ENCODE peak calls at places on chromosomes 6 and 20, in six cellular contexts. One of them, this sample, is unnamed.

GRCh38 chr20:3092611-3093379 is 8.3 kb upstream of the AVP start:
- DNase-seq in GM12878: no peak
- DNase-seq in GM12892: no peak
- DNase-seq in K562: no peak
- DNase-seq in H1: no peak
- DNase-seq in HepG2: no peak
- DNase-seq in this sample: no peak

GRCh38 chr6:75376347-75377024 is 91.9 kb upstream of the TMEM30A start:
- DNase-seq in K562: no peak
- DNase-seq in GM12892: no peak
- DNase-seq in GM12878: no peak
- DNase-seq in H1: no peak
- DNase-seq in HepG2: no peak
- DNase-seq in this sample: no peak

GRCh38 chr6:13769655-13770053 is 44.7 kb downstream of the MCUR1 start:
- DNase-seq in HepG2: no peak
- DNase-seq in K562: no peak
- DNase-seq in H1: peak; percentile 21
- DNase-seq in GM12878: no peak
- DNase-seq in GM12892: no peak
- DNase-seq in this sample: no peak

GRCh38 chr6:37648465-37649330 is 49.0 kb downstream of the MDGA1 start:
- DNase-seq in HepG2: no peak
- DNase-seq in GM12878: no peak
- DNase-seq in H1: peak; percentile 77
- DNase-seq in K562: peak; percentile 86
- DNase-seq in GM12892: no peak
- DNase-seq in this sample: no peak

GRCh38 chr20:36084897-36085617 is 69.5 kb upstream of the EPB41L1 start:
- DNase-seq in GM12878: no peak
- DNase-seq in GM12892: no peak
- DNase-seq in HepG2: peak; percentile 75
- DNase-seq in K562: no peak
- DNase-seq in H1: no peak
- DNase-seq in this sample: no peak

GRCh38 chr6:40558102-40558501 is 29.1 kb downstream of the LRFN2 start:
- DNase-seq in GM12892: no peak
- DNase-seq in K562: no peak
- DNase-seq in GM12878: no peak
- DNase-seq in HepG2: no peak
- DNase-seq in H1: no peak
- DNase-seq in this sample: no peak

GRCh38 chr6:169023161-169023874 is 230.3 kb downstream of the THBS2 start:
- DNase-seq in GM12892: no peak
- DNase-seq in K562: no peak
- DNase-seq in H1: no peak
- DNase-seq in GM12878: no peak
- DNase-seq in HepG2: no peak
- DNase-seq in this sample: no peak

GRCh38 chr6:27795697-27796494 is 116.3 kb downstream of the OR2B2 start:
- DNase-seq in GM12878: peak; percentile 91
- DNase-seq in HepG2: peak; percentile 95
- DNase-seq in K562: peak; percentile 66
- DNase-seq in H1: no peak
- DNase-seq in GM12892: no peak
- DNase-seq in this sample: no peak

GRCh38 chr20:42276718-42277117 is 658.5 kb upstream of the CHD6 start:
- DNase-seq in H1: no peak
- DNase-seq in HepG2: no peak
- DNase-seq in K562: no peak
- DNase-seq in GM12878: no peak
- DNase-seq in GM12892: no peak
- DNase-seq in this sample: no peak

GRCh38 chr6:3351105-3351676 is 92.4 kb downstream of the PSMG4 start:
- DNase-seq in GM12878: no peak
- DNase-seq in GM12892: no peak
- DNase-seq in HepG2: no peak
- DNase-seq in K562: no peak
- DNase-seq in H1: no peak
- DNase-seq in this sample: no peak

GRCh38 chr6:124009372-124009765 is 205.7 kb downstream of the NKAIN2 start:
- DNase-seq in H1: no peak
- DNase-seq in GM12878: no peak
- DNase-seq in HepG2: no peak
- DNase-seq in GM12892: no peak
- DNase-seq in K562: no peak
- DNase-seq in this sample: no peak

GRCh38 chr6:130182466-130182865 is 40.3 kb downstream of the SAMD3 start:
- DNase-seq in GM12892: no peak
- DNase-seq in H1: no peak
- DNase-seq in K562: no peak
- DNase-seq in GM12878: no peak
- DNase-seq in HepG2: no peak
- DNase-seq in this sample: no peak

GRCh38 chr6:39980839-39981580 is 46.7 kb upstream of the MOCS1 start:
- DNase-seq in GM12892: no peak
- DNase-seq in H1: peak; percentile 7
- DNase-seq in HepG2: peak; percentile 52
- DNase-seq in GM12878: no peak
- DNase-seq in K562: peak; percentile 65
- DNase-seq in this sample: peak; percentile 10

GRCh38 chr6:24864345-24864744 is 65.6 kb upstream of the ARMH2 start:
- DNase-seq in K562: no peak
- DNase-seq in HepG2: no peak
- DNase-seq in GM12878: no peak
- DNase-seq in H1: no peak
- DNase-seq in GM12892: no peak
- DNase-seq in this sample: no peak

GRCh38 chr20:17083738-17084137 is 143.1 kb upstream of the PCSK2 start:
- DNase-seq in GM12878: no peak
- DNase-seq in GM12892: no peak
- DNase-seq in H1: no peak
- DNase-seq in K562: no peak
- DNase-seq in HepG2: peak; percentile 10
- DNase-seq in this sample: no peak

GRCh38 chr6:41523957-41524633 is 22.1 kb upstream of the FOXP4 start:
- DNase-seq in K562: no peak
- DNase-seq in HepG2: no peak
- DNase-seq in GM12878: no peak
- DNase-seq in H1: no peak
- DNase-seq in GM12892: no peak
- DNase-seq in this sample: no peak

GRCh38 chr20:56724246-56724757 is 95.2 kb downstream of the TFAP2C start:
- DNase-seq in GM12878: no peak
- DNase-seq in HepG2: no peak
- DNase-seq in H1: no peak
- DNase-seq in K562: no peak
- DNase-seq in GM12892: no peak
- DNase-seq in this sample: no peak

GRCh38 chr6:125300992-125301434 is 754 bp downstream of the HDDC2 start:
- DNase-seq in H1: no peak
- DNase-seq in K562: no peak
- DNase-seq in GM12878: no peak
- DNase-seq in GM12892: no peak
- DNase-seq in HepG2: no peak
- DNase-seq in this sample: no peak

GRCh38 chr6:41462980-41463930 is 82.9 kb upstream of the FOXP4 start:
- DNase-seq in HepG2: peak; percentile 77
- DNase-seq in H1: no peak
- DNase-seq in K562: peak; percentile 82
- DNase-seq in GM12892: no peak
- DNase-seq in GM12878: no peak
- DNase-seq in this sample: no peak

GRCh38 chr6:10305740-10306423 is 109.0 kb downstream of the TFAP2A start:
- DNase-seq in K562: no peak
- DNase-seq in HepG2: no peak
- DNase-seq in GM12892: no peak
- DNase-seq in H1: no peak
- DNase-seq in GM12878: no peak
- DNase-seq in this sample: no peak

GRCh38 chr6:40947876-40948514 is 91.0 kb downstream of the UNC5CL start:
- DNase-seq in GM12892: no peak
- DNase-seq in HepG2: no peak
- DNase-seq in GM12878: no peak
- DNase-seq in K562: no peak
- DNase-seq in H1: no peak
- DNase-seq in this sample: no peak

GRCh38 chr20:53677447-53678314 is 84.0 kb upstream of the ZNF217 start:
- DNase-seq in H1: no peak
- DNase-seq in K562: peak; percentile 53
- DNase-seq in GM12878: no peak
- DNase-seq in GM12892: no peak
- DNase-seq in HepG2: peak; percentile 92
- DNase-seq in this sample: no peak

GRCh38 chr6:46781478-46782378 is 11.5 kb upstream of the MEP1A start:
- DNase-seq in H1: no peak
- DNase-seq in GM12878: no peak
- DNase-seq in HepG2: peak; percentile 67
- DNase-seq in K562: peak; percentile 57
- DNase-seq in GM12892: no peak
- DNase-seq in this sample: no peak

GRCh38 chr6:151096255-151096612 is 143.5 kb upstream of the AKAP12 start:
- DNase-seq in HepG2: peak; percentile 97
- DNase-seq in GM12892: no peak
- DNase-seq in GM12878: no peak
- DNase-seq in K562: no peak
- DNase-seq in H1: no peak
- DNase-seq in this sample: no peak

GRCh38 chr6:165899592-165899991 is 236.6 kb upstream of the PDE10A start:
- DNase-seq in H1: no peak
- DNase-seq in HepG2: no peak
- DNase-seq in K562: no peak
- DNase-seq in GM12892: no peak
- DNase-seq in GM12878: no peak
- DNase-seq in this sample: no peak

GRCh38 chr6:140816696-140817095 is 1316.0 kb upstream of the GJE1 start:
- DNase-seq in GM12892: no peak
- DNase-seq in HepG2: no peak
- DNase-seq in K562: no peak
- DNase-seq in H1: no peak
- DNase-seq in GM12878: no peak
- DNase-seq in this sample: no peak

GRCh38 chr6:2181567-2181966 is 63.8 kb downstream of the GMDS start:
- DNase-seq in GM12892: no peak
- DNase-seq in GM12878: no peak
- DNase-seq in H1: no peak
- DNase-seq in K562: no peak
- DNase-seq in HepG2: no peak
- DNase-seq in this sample: no peak

GRCh38 chr6:2182251-2182650 is 63.2 kb downstream of the GMDS start:
- DNase-seq in HepG2: no peak
- DNase-seq in GM12878: no peak
- DNase-seq in K562: no peak
- DNase-seq in GM12892: no peak
- DNase-seq in H1: no peak
- DNase-seq in this sample: no peak

GRCh38 chr6:2183235-2183634 is 62.2 kb downstream of the GMDS start:
- DNase-seq in GM12892: no peak
- DNase-seq in H1: no peak
- DNase-seq in HepG2: no peak
- DNase-seq in GM12878: no peak
- DNase-seq in K562: no peak
- DNase-seq in this sample: no peak

GRCh38 chr6:2178125-2178524 is 67.3 kb downstream of the GMDS start:
- DNase-seq in HepG2: no peak
- DNase-seq in GM12878: no peak
- DNase-seq in K562: no peak
- DNase-seq in H1: no peak
- DNase-seq in GM12892: no peak
- DNase-seq in this sample: no peak

GRCh38 chr6:2179950-2180349 is 65.5 kb downstream of the GMDS start:
- DNase-seq in H1: no peak
- DNase-seq in K562: no peak
- DNase-seq in HepG2: no peak
- DNase-seq in GM12878: no peak
- DNase-seq in GM12892: no peak
- DNase-seq in this sample: no peak
- TF ChIP-seq TAF1 in H1: no peak
- TF ChIP-seq TAF1 in K562: no peak
- TF ChIP-seq TAF1 in HepG2: no peak
- TF ChIP-seq TAF1 in GM12878: no peak
- TF ChIP-seq TAF1 in GM12892: no peak
- TF ChIP-seq TAF1 in this sample: no peak

DNA sequence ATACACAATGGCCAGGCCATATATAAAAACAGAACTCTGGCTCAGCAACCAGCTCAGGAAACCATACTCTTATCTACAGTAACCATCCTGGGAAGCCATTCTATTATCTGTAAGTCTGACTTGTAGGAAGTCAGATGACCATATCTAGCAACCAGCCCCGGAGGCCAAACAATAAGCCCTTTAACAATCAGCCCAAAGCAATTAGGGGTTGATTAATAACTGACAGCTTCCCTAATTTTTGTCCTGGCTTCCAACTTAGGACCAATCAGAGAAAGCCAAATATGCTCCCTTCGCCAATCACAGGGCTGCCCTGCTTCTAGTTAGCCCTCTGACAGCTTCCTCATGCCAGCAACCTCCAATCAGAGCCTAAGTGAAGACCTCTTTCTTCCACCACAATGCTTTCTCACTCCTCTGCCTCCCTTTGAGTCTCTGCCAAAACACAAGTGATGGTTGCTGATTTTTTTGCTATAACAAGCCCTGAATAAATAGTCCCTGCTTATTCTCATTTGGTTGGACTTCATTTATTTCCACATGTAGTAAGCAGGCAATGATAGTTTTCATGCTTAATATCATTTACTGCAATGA is 37.8 kb upstream of the STXBP5 start:
- DNase-seq in K562: peak; percentile 70
- DNase-seq in GM12892: no peak
- DNase-seq in HepG2: no peak
- DNase-seq in H1: no peak
- DNase-seq in GM12878: no peak
- DNase-seq in this sample: no peak
- TF ChIP-seq POLR2A in K562: no peak
- TF ChIP-seq POLR2A in GM12892: no peak
- TF ChIP-seq POLR2A in HepG2: no peak
- TF ChIP-seq POLR2A in H1: no peak
- TF ChIP-seq POLR2A in GM12878: no peak
- TF ChIP-seq POLR2A in this sample: no peak

DNA sequence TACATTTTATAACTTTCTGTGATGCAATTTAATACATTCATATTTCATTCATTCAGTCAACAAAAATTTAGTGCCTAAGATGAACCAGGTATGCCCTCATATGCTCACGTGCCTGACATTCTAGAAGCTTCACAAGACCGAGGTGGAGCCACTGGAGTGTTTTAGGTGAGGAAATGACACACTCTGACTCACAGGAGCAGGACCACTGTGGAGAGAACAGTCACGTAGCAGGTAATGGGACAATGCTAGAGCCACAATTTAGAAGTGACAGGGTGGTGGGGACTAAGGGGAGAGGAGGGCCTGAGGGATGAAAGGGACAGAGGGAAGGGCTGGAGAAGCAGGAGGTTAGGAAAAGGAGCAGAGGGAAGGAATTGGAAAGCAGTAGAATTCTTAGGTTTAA is 17.6 kb upstream of the HLA-A start:
- DNase-seq in H1: no peak
- DNase-seq in GM12892: no peak
- DNase-seq in GM12878: no peak
- DNase-seq in HepG2: no peak
- DNase-seq in K562: no peak
- DNase-seq in this sample: no peak
- TF ChIP-seq TAF1 in H1: no peak
- TF ChIP-seq TAF1 in GM12892: no peak
- TF ChIP-seq TAF1 in GM12878: no peak
- TF ChIP-seq TAF1 in HepG2: no peak
- TF ChIP-seq TAF1 in K562: no peak
- TF ChIP-seq TAF1 in this sample: no peak

GRCh38 chr6:159421586-159421985 is 252.4 kb downstream of the FNDC1 start:
- DNase-seq in GM12892: no peak
- DNase-seq in H1: no peak
- DNase-seq in HepG2: no peak
- DNase-seq in GM12878: no peak
- DNase-seq in K562: no peak
- DNase-seq in this sample: no peak
- TF ChIP-seq POLR2A in GM12892: no peak
- TF ChIP-seq POLR2A in H1: no peak
- TF ChIP-seq POLR2A in HepG2: no peak
- TF ChIP-seq POLR2A in GM12878: no peak
- TF ChIP-seq POLR2A in K562: no peak
- TF ChIP-seq POLR2A in this sample: no peak